ENCODE peak calls at places on chromosomes 16 and 17, in six cellular contexts. B is pancreas; Q is CD8-positive, alpha-beta T cell; N is heart right ventricle; I is tibial artery; O is right atrium auricular region. R is an unnamed sample. For H3K4me1, the result is how much of the 10 kb centered on the place peaks cover.

GRCh38 chr17:34401165-34401564 is 38.1 kb upstream of the CCL1 start:
- DNase-seq in B (no peak), Q (no peak), N (no peak), I (no peak), O (no peak), R (no peak)

GRCh38 chr16:14667347-14668266 is 26.5 kb downstream of the PLA2G10 start:
- DNase-seq in B (peak), Q (no peak), N (no peak), I (no peak), O (no peak), R (no peak)

GRCh38 chr17:17663160-17664072 is 17.8 kb upstream of the RAI1 start:
- DNase-seq in B (no peak), Q (peak), N (peak), I (no peak), O (no peak), R (peak)

GRCh38 chr16:3664187-3664896 is 9.9 kb downstream of the DNASE1 start:
- DNase-seq in B (no peak), Q (no peak), N (no peak), I (no peak), O (no peak), R (no peak)

GRCh38 chr17:62767997-62768396 is 40.1 kb downstream of the MARCHF10 start:
- DNase-seq in B (no peak), Q (no peak), N (no peak), I (no peak), O (no peak), R (no peak)

GRCh38 chr17:42031584-42031983 is 11.7 kb downstream of the NKIRAS2 start:
- DNase-seq in B (no peak), Q (no peak), N (peak), I (no peak), O (no peak), R (no peak)

GRCh38 chr16:58346831-58347371 is 45.4 kb upstream of the GINS3 start:
- DNase-seq in B (no peak), Q (no peak), N (no peak), I (no peak), O (no peak), R (no peak)

GRCh38 chr17:82441686-82442487 is 8.7 kb downstream of the CYBC1 start:
- DNase-seq in B (peak), Q (no peak), N (peak), I (no peak), O (no peak), R (no peak)

GRCh38 chr17:14019186-14019956 is 49.9 kb upstream of the COX10 start:
- DNase-seq in B (no peak), Q (no peak), N (no peak), I (no peak), O (no peak), R (no peak)

GRCh38 chr16:53913082-53913870 is 209.3 kb downstream of the FTO start:
- DNase-seq in B (no peak), Q (no peak), N (no peak), I (peak), O (peak), R (no peak)

GRCh38 chr17:67365762-67366192 is 600 bp downstream of the PSMD12 start:
- DNase-seq in B (no peak), Q (no peak), N (no peak), I (no peak), O (no peak), R (no peak)

GRCh38 chr16:17397499-17397891 is 73.3 kb downstream of the XYLT1 start:
- DNase-seq in B (no peak), Q (no peak), N (no peak), I (no peak), O (no peak), R (no peak)

GRCh38 chr17:4505187-4505586 is 6.5 kb downstream of the SPNS2 start:
- DNase-seq in B (no peak), Q (no peak), N (no peak), I (no peak), O (no peak), R (no peak)
- H3K4me1 ChIP-seq in B (under half), Q (under half), N (half or more), I (under half), O (under half), R (under half)

GRCh38 chr17:78079253-78079652 is 49.3 kb downstream of the TMC6 start:
- DNase-seq in B (no peak), Q (no peak), N (no peak), I (no peak), O (no peak), R (no peak)
- H3K4me3 ChIP-seq in B (no peak), Q (no peak), N (no peak), I (no peak), O (no peak), R (no peak)

DNA sequence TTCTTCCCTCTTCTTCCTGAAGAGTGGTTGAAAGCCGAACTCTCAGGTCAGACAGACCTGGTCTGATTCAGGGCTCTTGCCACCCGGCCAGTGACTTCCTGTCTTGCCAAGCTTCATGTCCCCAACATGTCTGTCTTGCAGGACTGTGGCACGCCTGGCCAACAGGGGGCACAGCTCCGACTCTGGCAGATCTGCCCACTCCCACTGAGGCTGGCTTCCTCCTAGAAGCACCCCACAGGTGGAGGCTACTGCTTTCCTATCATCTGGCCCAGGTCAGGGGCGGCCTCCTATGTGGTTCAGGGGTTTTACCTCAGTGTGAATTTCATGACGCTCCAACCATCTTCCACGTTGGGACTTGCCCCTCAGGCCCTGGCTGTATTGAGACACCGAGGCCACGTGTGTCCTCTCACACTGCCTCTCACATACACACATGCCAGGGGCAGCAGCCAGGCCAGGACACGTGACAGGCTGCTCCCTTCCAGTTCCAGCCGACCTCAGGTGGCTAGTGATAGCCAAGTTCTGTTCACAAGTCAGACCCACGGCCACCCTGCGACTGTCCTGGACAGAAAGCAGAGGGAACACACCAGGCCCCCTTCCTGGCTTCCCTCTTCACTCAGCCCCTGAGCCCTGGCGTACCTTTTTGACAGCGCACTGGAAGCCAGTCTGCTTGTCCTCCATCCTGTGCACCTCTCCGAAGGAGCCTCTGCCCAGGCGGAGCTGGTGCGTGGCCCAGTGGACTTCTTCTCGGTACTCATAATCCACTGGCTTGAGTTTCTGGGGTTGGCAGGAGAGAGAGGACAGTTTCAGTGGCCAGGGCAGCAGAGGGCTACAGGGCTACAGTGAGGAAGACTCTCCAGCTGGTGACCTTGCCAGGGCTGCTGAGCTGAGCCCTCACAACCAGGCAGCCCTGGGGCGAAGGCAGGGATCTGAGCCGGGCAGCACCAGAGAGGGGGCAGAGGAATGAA is 22.6 kb upstream of the SPATA32 start:
- DNase-seq in B (no peak), Q (no peak), N (peak), I (no peak), O (no peak), R (no peak)
- TF ChIP-seq CTCF in B (no peak), Q (no peak), N (peak), I (no peak), O (peak), R (no peak)

GRCh38 chr17:40518401-40519088 is 17.1 kb upstream of the TNS4 start:
- DNase-seq in B (no peak), Q (no peak), N (no peak), I (no peak), O (no peak), R (peak)
- H3K4me1 ChIP-seq in B (under half), Q (under half), N (under half), I (under half), O (under half), R (under half)

DNA sequence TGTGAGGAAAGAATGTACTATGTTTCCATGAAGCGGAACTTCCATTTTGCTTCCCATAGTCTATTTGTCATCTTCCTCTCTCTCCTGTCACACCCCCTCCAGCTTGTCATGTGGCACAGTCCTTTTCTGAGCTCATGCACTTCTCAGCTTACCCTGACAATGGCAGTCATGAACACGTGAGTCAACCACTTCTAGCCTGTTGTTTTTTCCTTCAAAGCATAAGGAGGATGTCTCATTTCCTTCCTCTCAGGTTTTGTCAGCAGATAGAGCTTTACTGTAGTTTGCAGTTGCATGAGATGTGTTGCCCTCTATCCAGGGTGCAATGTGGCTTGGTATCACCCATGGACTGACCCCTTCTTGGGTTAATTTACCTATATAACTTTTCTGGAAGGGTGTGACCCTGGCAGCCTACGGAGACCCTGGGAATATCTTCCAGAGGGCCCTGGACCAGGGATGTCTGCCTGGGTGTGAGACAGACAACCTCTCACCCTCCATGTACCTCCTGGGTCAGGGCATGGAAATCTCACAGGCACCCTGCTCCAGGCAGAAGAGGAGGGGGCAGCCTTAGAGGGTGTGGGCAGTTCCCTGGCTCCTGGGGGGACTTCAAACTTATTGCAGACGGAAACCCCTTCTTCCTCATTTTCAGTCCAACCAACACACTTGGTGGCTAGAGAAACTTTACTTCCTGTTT is 4.0 kb upstream of the ZNF267 start:
- DNase-seq in B (no peak), Q (no peak), N (no peak), I (peak), O (no peak), R (no peak)
- H3K4me3 ChIP-seq in B (no peak), Q (peak), N (no peak), I (no peak), O (no peak), R (no peak)

R was measured in Caco-2.